ENCODE peak calls at places on chromosomes 4 and X, in nine cellular contexts. One of them, this sample, is unnamed.

GRCh38 chrX:133053854-133054565 is 42.9 kb downstream of the USP26 start:
- DNase-seq in CD4-positive, alpha-beta memory T cell: no peak
- DNase-seq in dorsolateral prefrontal cortex: no peak
- DNase-seq in HFFc6: no peak
- DNase-seq in skeletal muscle cell: peak
- DNase-seq in HT1080: peak
- DNase-seq in stimulated activated CD4-positive, alpha-beta T cell treated with anti-CD3 and anti-CD28 coated beads, Interleukin-4, amount 100 ng/mL, for 4 hours: no peak
- DNase-seq in EL: no peak
- DNase-seq in H7: no peak
- DNase-seq in this sample: peak

GRCh38 chrX:45750639-45751038 is 550.0 kb upstream of the DIPK2B start:
- DNase-seq in CD4-positive, alpha-beta memory T cell: no peak
- DNase-seq in dorsolateral prefrontal cortex: no peak
- DNase-seq in HFFc6: no peak
- DNase-seq in skeletal muscle cell: no peak
- DNase-seq in HT1080: peak
- DNase-seq in stimulated activated CD4-positive, alpha-beta T cell treated with anti-CD3 and anti-CD28 coated beads, Interleukin-4, amount 100 ng/mL, for 4 hours: no peak
- DNase-seq in EL: peak
- DNase-seq in H7: no peak
- DNase-seq in this sample: no peak

GRCh38 chr4:139692300-139693012 is 26.8 kb downstream of the MGST2 start:
- DNase-seq in CD4-positive, alpha-beta memory T cell: no peak
- DNase-seq in dorsolateral prefrontal cortex: no peak
- DNase-seq in HFFc6: no peak
- DNase-seq in skeletal muscle cell: no peak
- DNase-seq in HT1080: peak
- DNase-seq in stimulated activated CD4-positive, alpha-beta T cell treated with anti-CD3 and anti-CD28 coated beads, Interleukin-4, amount 100 ng/mL, for 4 hours: no peak
- DNase-seq in EL: no peak
- DNase-seq in H7: peak
- DNase-seq in this sample: no peak

GRCh38 chr4:1344696-1345095 is 2.3 kb upstream of the UVSSA start:
- DNase-seq in CD4-positive, alpha-beta memory T cell: no peak
- DNase-seq in dorsolateral prefrontal cortex: no peak
- DNase-seq in HFFc6: no peak
- DNase-seq in skeletal muscle cell: no peak
- DNase-seq in HT1080: no peak
- DNase-seq in stimulated activated CD4-positive, alpha-beta T cell treated with anti-CD3 and anti-CD28 coated beads, Interleukin-4, amount 100 ng/mL, for 4 hours: no peak
- DNase-seq in EL: no peak
- DNase-seq in H7: no peak
- DNase-seq in this sample: no peak

GRCh38 chrX:101676571-101676970 is 16.9 kb upstream of the ARMCX2 start:
- DNase-seq in CD4-positive, alpha-beta memory T cell: no peak
- DNase-seq in dorsolateral prefrontal cortex: no peak
- DNase-seq in HFFc6: no peak
- DNase-seq in skeletal muscle cell: no peak
- DNase-seq in HT1080: no peak
- DNase-seq in stimulated activated CD4-positive, alpha-beta T cell treated with anti-CD3 and anti-CD28 coated beads, Interleukin-4, amount 100 ng/mL, for 4 hours: no peak
- DNase-seq in EL: no peak
- DNase-seq in H7: no peak
- DNase-seq in this sample: no peak

GRCh38 chrX:137031039-137031438 is 2.8 kb downstream of the GPR101 start:
- DNase-seq in CD4-positive, alpha-beta memory T cell: no peak
- DNase-seq in dorsolateral prefrontal cortex: no peak
- DNase-seq in HFFc6: no peak
- DNase-seq in skeletal muscle cell: no peak
- DNase-seq in HT1080: no peak
- DNase-seq in stimulated activated CD4-positive, alpha-beta T cell treated with anti-CD3 and anti-CD28 coated beads, Interleukin-4, amount 100 ng/mL, for 4 hours: no peak
- DNase-seq in EL: no peak
- DNase-seq in H7: peak
- DNase-seq in this sample: no peak

GRCh38 chr4:78601013-78601412 is 49.4 kb downstream of the ANXA3 start:
- DNase-seq in CD4-positive, alpha-beta memory T cell: no peak
- DNase-seq in dorsolateral prefrontal cortex: no peak
- DNase-seq in HFFc6: no peak
- DNase-seq in skeletal muscle cell: no peak
- DNase-seq in HT1080: no peak
- DNase-seq in stimulated activated CD4-positive, alpha-beta T cell treated with anti-CD3 and anti-CD28 coated beads, Interleukin-4, amount 100 ng/mL, for 4 hours: no peak
- DNase-seq in EL: no peak
- DNase-seq in H7: no peak
- DNase-seq in this sample: no peak

GRCh38 chr4:2408401-2408958 is 10.0 kb downstream of the ZFYVE28 start:
- DNase-seq in CD4-positive, alpha-beta memory T cell: no peak
- DNase-seq in dorsolateral prefrontal cortex: no peak
- DNase-seq in HFFc6: no peak
- DNase-seq in skeletal muscle cell: no peak
- DNase-seq in HT1080: no peak
- DNase-seq in stimulated activated CD4-positive, alpha-beta T cell treated with anti-CD3 and anti-CD28 coated beads, Interleukin-4, amount 100 ng/mL, for 4 hours: no peak
- DNase-seq in EL: no peak
- DNase-seq in H7: peak
- DNase-seq in this sample: no peak

GRCh38 chrX:13341491-13342101 is 21.7 kb upstream of the ATXN3L start:
- DNase-seq in CD4-positive, alpha-beta memory T cell: no peak
- DNase-seq in dorsolateral prefrontal cortex: no peak
- DNase-seq in HFFc6: no peak
- DNase-seq in skeletal muscle cell: no peak
- DNase-seq in HT1080: peak
- DNase-seq in stimulated activated CD4-positive, alpha-beta T cell treated with anti-CD3 and anti-CD28 coated beads, Interleukin-4, amount 100 ng/mL, for 4 hours: no peak
- DNase-seq in EL: peak
- DNase-seq in H7: no peak
- DNase-seq in this sample: no peak

GRCh38 chrX:136586386-136586785 is 54.4 kb downstream of the VGLL1 start:
- DNase-seq in CD4-positive, alpha-beta memory T cell: peak
- DNase-seq in dorsolateral prefrontal cortex: no peak
- DNase-seq in HFFc6: no peak
- DNase-seq in skeletal muscle cell: peak
- DNase-seq in HT1080: peak
- DNase-seq in stimulated activated CD4-positive, alpha-beta T cell treated with anti-CD3 and anti-CD28 coated beads, Interleukin-4, amount 100 ng/mL, for 4 hours: no peak
- DNase-seq in EL: no peak
- DNase-seq in H7: no peak
- DNase-seq in this sample: no peak

GRCh38 chr4:182206916-182207315 is 36.3 kb upstream of the TENM3 start:
- DNase-seq in CD4-positive, alpha-beta memory T cell: no peak
- DNase-seq in dorsolateral prefrontal cortex: no peak
- DNase-seq in HFFc6: no peak
- DNase-seq in skeletal muscle cell: peak
- DNase-seq in HT1080: no peak
- DNase-seq in stimulated activated CD4-positive, alpha-beta T cell treated with anti-CD3 and anti-CD28 coated beads, Interleukin-4, amount 100 ng/mL, for 4 hours: no peak
- DNase-seq in EL: no peak
- DNase-seq in H7: no peak
- DNase-seq in this sample: peak

GRCh38 chr4:133000012-133000411 is 149.1 kb upstream of the PCDH10 start:
- DNase-seq in CD4-positive, alpha-beta memory T cell: no peak
- DNase-seq in dorsolateral prefrontal cortex: no peak
- DNase-seq in HFFc6: no peak
- DNase-seq in skeletal muscle cell: no peak
- DNase-seq in HT1080: peak
- DNase-seq in stimulated activated CD4-positive, alpha-beta T cell treated with anti-CD3 and anti-CD28 coated beads, Interleukin-4, amount 100 ng/mL, for 4 hours: no peak
- DNase-seq in EL: peak
- DNase-seq in H7: no peak
- DNase-seq in this sample: peak

GRCh38 chrX:155718964-155719586 is 106.3 kb upstream of the TMLHE start:
- DNase-seq in CD4-positive, alpha-beta memory T cell: no peak
- DNase-seq in dorsolateral prefrontal cortex: peak
- DNase-seq in HFFc6: no peak
- DNase-seq in skeletal muscle cell: peak
- DNase-seq in HT1080: no peak
- DNase-seq in stimulated activated CD4-positive, alpha-beta T cell treated with anti-CD3 and anti-CD28 coated beads, Interleukin-4, amount 100 ng/mL, for 4 hours: no peak
- DNase-seq in EL: no peak
- DNase-seq in H7: no peak
- DNase-seq in this sample: no peak

GRCh38 chrX:116873678-116874077 is 410.9 kb upstream of the CT83 start:
- DNase-seq in CD4-positive, alpha-beta memory T cell: no peak
- DNase-seq in dorsolateral prefrontal cortex: no peak
- DNase-seq in HFFc6: peak
- DNase-seq in skeletal muscle cell: peak
- DNase-seq in HT1080: peak
- DNase-seq in stimulated activated CD4-positive, alpha-beta T cell treated with anti-CD3 and anti-CD28 coated beads, Interleukin-4, amount 100 ng/mL, for 4 hours: no peak
- DNase-seq in EL: peak
- DNase-seq in H7: no peak
- DNase-seq in this sample: no peak

GRCh38 chrX:129876734-129877395 is 29.1 kb upstream of the UTP14A start:
- DNase-seq in CD4-positive, alpha-beta memory T cell: no peak
- DNase-seq in dorsolateral prefrontal cortex: no peak
- DNase-seq in HFFc6: peak
- DNase-seq in skeletal muscle cell: peak
- DNase-seq in HT1080: peak
- DNase-seq in stimulated activated CD4-positive, alpha-beta T cell treated with anti-CD3 and anti-CD28 coated beads, Interleukin-4, amount 100 ng/mL, for 4 hours: no peak
- DNase-seq in EL: peak
- DNase-seq in H7: no peak
- DNase-seq in this sample: peak

GRCh38 chrX:69066021-69066757 is 99.1 kb downstream of the PJA1 start:
- DNase-seq in CD4-positive, alpha-beta memory T cell: no peak
- DNase-seq in dorsolateral prefrontal cortex: no peak
- DNase-seq in HFFc6: no peak
- DNase-seq in skeletal muscle cell: no peak
- DNase-seq in HT1080: no peak
- DNase-seq in stimulated activated CD4-positive, alpha-beta T cell treated with anti-CD3 and anti-CD28 coated beads, Interleukin-4, amount 100 ng/mL, for 4 hours: no peak
- DNase-seq in EL: no peak
- DNase-seq in H7: no peak
- DNase-seq in this sample: no peak

GRCh38 chrX:129565046-129565649 is 25.1 kb downstream of the OCRL start:
- DNase-seq in CD4-positive, alpha-beta memory T cell: no peak
- DNase-seq in dorsolateral prefrontal cortex: no peak
- DNase-seq in HFFc6: no peak
- DNase-seq in skeletal muscle cell: no peak
- DNase-seq in HT1080: no peak
- DNase-seq in stimulated activated CD4-positive, alpha-beta T cell treated with anti-CD3 and anti-CD28 coated beads, Interleukin-4, amount 100 ng/mL, for 4 hours: no peak
- DNase-seq in EL: no peak
- DNase-seq in H7: peak
- DNase-seq in this sample: no peak

GRCh38 chrX:12042615-12043014 is 95.7 kb upstream of the FRMPD4 start:
- DNase-seq in CD4-positive, alpha-beta memory T cell: no peak
- DNase-seq in dorsolateral prefrontal cortex: no peak
- DNase-seq in HFFc6: no peak
- DNase-seq in skeletal muscle cell: no peak
- DNase-seq in HT1080: no peak
- DNase-seq in stimulated activated CD4-positive, alpha-beta T cell treated with anti-CD3 and anti-CD28 coated beads, Interleukin-4, amount 100 ng/mL, for 4 hours: no peak
- DNase-seq in EL: no peak
- DNase-seq in H7: no peak
- DNase-seq in this sample: no peak

GRCh38 chr4:74675673-74676279 is 118.5 kb downstream of the BTC start:
- DNase-seq in CD4-positive, alpha-beta memory T cell: peak
- DNase-seq in dorsolateral prefrontal cortex: no peak
- DNase-seq in HFFc6: peak
- DNase-seq in skeletal muscle cell: peak
- DNase-seq in HT1080: peak
- DNase-seq in stimulated activated CD4-positive, alpha-beta T cell treated with anti-CD3 and anti-CD28 coated beads, Interleukin-4, amount 100 ng/mL, for 4 hours: no peak
- DNase-seq in EL: peak
- DNase-seq in H7: peak
- DNase-seq in this sample: peak

GRCh38 chr4:163542275-163542674 is 47.8 kb downstream of the TMA16 start:
- DNase-seq in CD4-positive, alpha-beta memory T cell: no peak
- DNase-seq in dorsolateral prefrontal cortex: no peak
- DNase-seq in HFFc6: peak
- DNase-seq in skeletal muscle cell: peak
- DNase-seq in HT1080: peak
- DNase-seq in stimulated activated CD4-positive, alpha-beta T cell treated with anti-CD3 and anti-CD28 coated beads, Interleukin-4, amount 100 ng/mL, for 4 hours: no peak
- DNase-seq in EL: peak
- DNase-seq in H7: no peak
- DNase-seq in this sample: peak

GRCh38 chrX:21968333-21968732 is 27.8 kb downstream of the SMS start:
- DNase-seq in CD4-positive, alpha-beta memory T cell: no peak
- DNase-seq in dorsolateral prefrontal cortex: no peak
- DNase-seq in HFFc6: no peak
- DNase-seq in skeletal muscle cell: no peak
- DNase-seq in HT1080: no peak
- DNase-seq in stimulated activated CD4-positive, alpha-beta T cell treated with anti-CD3 and anti-CD28 coated beads, Interleukin-4, amount 100 ng/mL, for 4 hours: no peak
- DNase-seq in EL: no peak
- DNase-seq in H7: no peak
- DNase-seq in this sample: peak

GRCh38 chrX:107710617-107711391 is 64.8 kb downstream of the TSC22D3 start:
- DNase-seq in CD4-positive, alpha-beta memory T cell: peak
- DNase-seq in dorsolateral prefrontal cortex: no peak
- DNase-seq in HFFc6: peak
- DNase-seq in skeletal muscle cell: peak
- DNase-seq in HT1080: peak
- DNase-seq in stimulated activated CD4-positive, alpha-beta T cell treated with anti-CD3 and anti-CD28 coated beads, Interleukin-4, amount 100 ng/mL, for 4 hours: peak
- DNase-seq in EL: peak
- DNase-seq in H7: peak
- DNase-seq in this sample: peak

GRCh38 chr4:7051905-7052304 is 8.7 kb downstream of the TADA2B start:
- DNase-seq in CD4-positive, alpha-beta memory T cell: no peak
- DNase-seq in dorsolateral prefrontal cortex: no peak
- DNase-seq in HFFc6: no peak
- DNase-seq in skeletal muscle cell: no peak
- DNase-seq in HT1080: no peak
- DNase-seq in stimulated activated CD4-positive, alpha-beta T cell treated with anti-CD3 and anti-CD28 coated beads, Interleukin-4, amount 100 ng/mL, for 4 hours: no peak
- DNase-seq in EL: no peak
- DNase-seq in H7: no peak
- DNase-seq in this sample: no peak

GRCh38 chr4:74330295-74330750 is 22.1 kb downstream of the EPGN start:
- DNase-seq in CD4-positive, alpha-beta memory T cell: no peak
- DNase-seq in dorsolateral prefrontal cortex: no peak
- DNase-seq in HFFc6: no peak
- DNase-seq in skeletal muscle cell: no peak
- DNase-seq in HT1080: no peak
- DNase-seq in stimulated activated CD4-positive, alpha-beta T cell treated with anti-CD3 and anti-CD28 coated beads, Interleukin-4, amount 100 ng/mL, for 4 hours: no peak
- DNase-seq in EL: no peak
- DNase-seq in H7: no peak
- DNase-seq in this sample: peak

GRCh38 chr4:156547439-156547838 is 424.2 kb downstream of the PDGFC start:
- DNase-seq in CD4-positive, alpha-beta memory T cell: no peak
- DNase-seq in dorsolateral prefrontal cortex: no peak
- DNase-seq in HFFc6: peak
- DNase-seq in skeletal muscle cell: peak
- DNase-seq in HT1080: peak
- DNase-seq in stimulated activated CD4-positive, alpha-beta T cell treated with anti-CD3 and anti-CD28 coated beads, Interleukin-4, amount 100 ng/mL, for 4 hours: no peak
- DNase-seq in EL: peak
- DNase-seq in H7: no peak
- DNase-seq in this sample: peak

GRCh38 chr4:20251061-20251795 is 477 bp upstream of the SLIT2 start:
- DNase-seq in CD4-positive, alpha-beta memory T cell: no peak
- DNase-seq in dorsolateral prefrontal cortex: no peak
- DNase-seq in HFFc6: no peak
- DNase-seq in skeletal muscle cell: no peak
- DNase-seq in HT1080: no peak
- DNase-seq in stimulated activated CD4-positive, alpha-beta T cell treated with anti-CD3 and anti-CD28 coated beads, Interleukin-4, amount 100 ng/mL, for 4 hours: no peak
- DNase-seq in EL: peak
- DNase-seq in H7: no peak
- DNase-seq in this sample: peak

GRCh38 chr4:76998251-76998901 is 48.8 kb downstream of the SEPTIN11 start:
- DNase-seq in CD4-positive, alpha-beta memory T cell: no peak
- DNase-seq in dorsolateral prefrontal cortex: no peak
- DNase-seq in HFFc6: peak
- DNase-seq in skeletal muscle cell: no peak
- DNase-seq in HT1080: no peak
- DNase-seq in stimulated activated CD4-positive, alpha-beta T cell treated with anti-CD3 and anti-CD28 coated beads, Interleukin-4, amount 100 ng/mL, for 4 hours: no peak
- DNase-seq in EL: peak
- DNase-seq in H7: no peak
- DNase-seq in this sample: peak

GRCh38 chrX:136540226-136540625 is 8.2 kb downstream of the VGLL1 start:
- DNase-seq in CD4-positive, alpha-beta memory T cell: no peak
- DNase-seq in dorsolateral prefrontal cortex: no peak
- DNase-seq in HFFc6: no peak
- DNase-seq in skeletal muscle cell: no peak
- DNase-seq in HT1080: no peak
- DNase-seq in stimulated activated CD4-positive, alpha-beta T cell treated with anti-CD3 and anti-CD28 coated beads, Interleukin-4, amount 100 ng/mL, for 4 hours: no peak
- DNase-seq in EL: no peak
- DNase-seq in H7: no peak
- DNase-seq in this sample: no peak

GRCh38 chr4:48970471-48970921 is 15.6 kb upstream of the CWH43 start:
- DNase-seq in CD4-positive, alpha-beta memory T cell: no peak
- DNase-seq in dorsolateral prefrontal cortex: no peak
- DNase-seq in HFFc6: peak
- DNase-seq in skeletal muscle cell: peak
- DNase-seq in HT1080: peak
- DNase-seq in stimulated activated CD4-positive, alpha-beta T cell treated with anti-CD3 and anti-CD28 coated beads, Interleukin-4, amount 100 ng/mL, for 4 hours: no peak
- DNase-seq in EL: peak
- DNase-seq in H7: no peak
- DNase-seq in this sample: peak

GRCh38 chr4:161850631-161851030 is 313.2 kb downstream of the FSTL5 start:
- DNase-seq in CD4-positive, alpha-beta memory T cell: no peak
- DNase-seq in dorsolateral prefrontal cortex: no peak
- DNase-seq in HFFc6: no peak
- DNase-seq in skeletal muscle cell: no peak
- DNase-seq in HT1080: no peak
- DNase-seq in stimulated activated CD4-positive, alpha-beta T cell treated with anti-CD3 and anti-CD28 coated beads, Interleukin-4, amount 100 ng/mL, for 4 hours: no peak
- DNase-seq in EL: no peak
- DNase-seq in H7: no peak
- DNase-seq in this sample: no peak

GRCh38 chrX:134673123-134673522 is 14.9 kb upstream of the PLAC1 start:
- DNase-seq in CD4-positive, alpha-beta memory T cell: no peak
- DNase-seq in dorsolateral prefrontal cortex: no peak
- DNase-seq in HFFc6: no peak
- DNase-seq in skeletal muscle cell: no peak
- DNase-seq in HT1080: no peak
- DNase-seq in stimulated activated CD4-positive, alpha-beta T cell treated with anti-CD3 and anti-CD28 coated beads, Interleukin-4, amount 100 ng/mL, for 4 hours: no peak
- DNase-seq in EL: no peak
- DNase-seq in H7: no peak
- DNase-seq in this sample: no peak